ENCODE peak calls at places on chromosomes 7 and 10, in four cellular contexts. L, G, D and H are unnamed samples.

GRCh38 chr7:140542226-140542625 is 62.9 kb upstream of the MKRN1 start:
- DNase-seq in D (peak; percentile 80), L (no peak), G (no peak), H (no peak)

GRCh38 chr10:810351-810846 is 120.9 kb upstream of the DIP2C start:
- DNase-seq in G (peak; percentile 50), L (peak; percentile 88), D (no peak), H (no peak)

GRCh38 chr7:76338298-76339084 is 20.3 kb downstream of the YWHAG start:
- DNase-seq in G (no peak), D (no peak), L (no peak), H (no peak)

GRCh38 chr7:25959168-25959734 is 192.7 kb upstream of the NFE2L3 start:
- DNase-seq in L (no peak), G (peak; percentile 36), D (no peak), H (no peak)

GRCh38 chr10:102150970-102151773 is 1.0 kb upstream of the NOLC1 start:
- DNase-seq in D (no peak), L (no peak), G (no peak), H (no peak)

GRCh38 chr7:139777304-139777890 is 401 bp downstream of the HIPK2 start:
- DNase-seq in D (peak; percentile 59), G (peak; percentile 49), L (peak; percentile 69), H (peak; percentile 43)

GRCh38 chr10:103281753-103282152 is 4.8 kb downstream of the INA start:
- DNase-seq in D (no peak), L (peak; percentile 81), G (no peak), H (no peak)

GRCh38 chr10:48523212-48523819 is 81.6 kb downstream of the ARHGAP22 start:
- DNase-seq in G (no peak), L (peak; percentile 62), D (peak; percentile 46), H (peak; percentile 41)

GRCh38 chr7:154591544-154591943 is 411.4 kb downstream of the PAXIP1 start:
- DNase-seq in G (no peak), D (no peak), L (no peak), H (no peak)

GRCh38 chr7:51645298-51645697 is 328.7 kb upstream of the COBL start:
- DNase-seq in G (no peak), L (no peak), D (no peak), H (no peak)

GRCh38 chr10:86659721-86660438 is 5.5 kb downstream of the OPN4 start:
- DNase-seq in G (no peak), L (no peak), D (no peak), H (peak; percentile 62)

GRCh38 chr7:78497730-78498129 is 699.2 kb downstream of the PHTF2 start:
- DNase-seq in D (no peak), G (no peak), L (no peak), H (no peak)

GRCh38 chr10:6924166-6924565 is 344.1 kb upstream of the PRKCQ start:
- DNase-seq in D (no peak), L (no peak), G (no peak), H (no peak)

GRCh38 chr10:2121944-2122343 is 384.6 kb upstream of the ADARB2 start:
- DNase-seq in L (no peak), D (no peak), G (no peak), H (no peak)

GRCh38 chr10:130686680-130687300 is 550.6 kb downstream of the GLRX3 start:
- DNase-seq in D (no peak), G (no peak), L (peak; percentile 57), H (no peak)

GRCh38 chr10:46528675-46529615 is 27.5 kb downstream of the GPRIN2 start:
- DNase-seq in G (no peak), D (no peak), L (no peak), H (no peak)

GRCh38 chr10:131676046-131676445 is 224.8 kb upstream of the PPP2R2D start:
- DNase-seq in G (no peak), D (no peak), L (no peak), H (no peak)

GRCh38 chr10:132193907-132194552 is 7.3 kb downstream of the DPYSL4 start:
- DNase-seq in G (peak; percentile 6), L (peak; percentile 82), D (no peak), H (peak; percentile 26)

GRCh38 chr7:64849924-64850499 is 53.1 kb upstream of the ZNF273 start:
- DNase-seq in G (no peak), D (no peak), L (peak; percentile 0), H (no peak)

GRCh38 chr7:114212753-114213439 is 201.7 kb upstream of the FOXP2 start:
- DNase-seq in G (no peak), L (no peak), D (no peak), H (no peak)

GRCh38 chr7:159107052-159107892 is 37.4 kb downstream of the VIPR2 start:
- DNase-seq in L (no peak), D (no peak), G (no peak), H (no peak)

GRCh38 chr10:132701099-132701845 is 84.7 kb downstream of the NKX6-2 start:
- DNase-seq in D (peak; percentile 39), L (no peak), G (no peak), H (no peak)

GRCh38 chr10:125134483-125134848 is 25.9 kb downstream of the CTBP2 start:
- DNase-seq in L (no peak), G (no peak), D (no peak), H (peak; percentile 73)

GRCh38 chr10:73899401-73899780 is 11.5 kb upstream of the PLAU start:
- DNase-seq in G (no peak), L (no peak), D (no peak), H (no peak)

GRCh38 chr7:65731562-65732035 is 141.3 kb upstream of the VKORC1L1 start:
- DNase-seq in L (peak; percentile 64), G (no peak), D (no peak), H (peak; percentile 19)

GRCh38 chr7:78565784-78566183 is 767.2 kb downstream of the PHTF2 start:
- DNase-seq in D (no peak), G (no peak), L (no peak), H (no peak)

GRCh38 chr7:106277976-106278375 is 6.8 kb downstream of the NAMPT start:
- DNase-seq in G (no peak), L (no peak), D (no peak), H (no peak)

GRCh38 chr7:93944673-93945072 is 23.1 kb downstream of the GNG11 start:
- DNase-seq in L (no peak), D (no peak), G (no peak), H (no peak)

GRCh38 chr7:134905375-134905774 is 80.9 kb upstream of the AGBL3 start:
- DNase-seq in G (no peak), L (no peak), D (peak; percentile 51), H (no peak)

GRCh38 chr7:95642173-95642572 is 45.9 kb upstream of the PDK4 start:
- DNase-seq in L (no peak), D (no peak), G (no peak), H (no peak)

GRCh38 chr7:3520206-3520605 is 219.2 kb downstream of the SDK1 start:
- DNase-seq in G (no peak), L (peak; percentile 24), D (no peak), H (no peak)

GRCh38 chr10:28939352-28940157 is 262.2 kb downstream of the BAMBI start:
- DNase-seq in D (peak; percentile 94), G (no peak), L (peak; percentile 34), H (peak; percentile 62)

GRCh38 chr7:68063171-68063570 is 1066.5 kb downstream of the TYW1 start:
- DNase-seq in G (no peak), D (no peak), L (peak; percentile 29), H (peak; percentile 12)

GRCh38 chr10:489335-489734 is 200.1 kb downstream of the DIP2C start:
- DNase-seq in G (no peak), L (no peak), D (peak; percentile 19), H (no peak)

GRCh38 chr7:22574756-22575517 is 74.9 kb upstream of the STEAP1B start:
- DNase-seq in L (no peak), D (no peak), G (no peak), H (no peak)

GRCh38 chr10:117053548-117053947 is 48.6 kb upstream of the SHTN1 start:
- DNase-seq in G (no peak), L (no peak), D (no peak), H (no peak)

GRCh38 chr10:125822878-125823662 is at the start of the genes BCCIP and UROS:
- DNase-seq in D (peak; percentile 92), L (peak; percentile 95), G (peak; percentile 96), H (peak; percentile 97)

DNA sequence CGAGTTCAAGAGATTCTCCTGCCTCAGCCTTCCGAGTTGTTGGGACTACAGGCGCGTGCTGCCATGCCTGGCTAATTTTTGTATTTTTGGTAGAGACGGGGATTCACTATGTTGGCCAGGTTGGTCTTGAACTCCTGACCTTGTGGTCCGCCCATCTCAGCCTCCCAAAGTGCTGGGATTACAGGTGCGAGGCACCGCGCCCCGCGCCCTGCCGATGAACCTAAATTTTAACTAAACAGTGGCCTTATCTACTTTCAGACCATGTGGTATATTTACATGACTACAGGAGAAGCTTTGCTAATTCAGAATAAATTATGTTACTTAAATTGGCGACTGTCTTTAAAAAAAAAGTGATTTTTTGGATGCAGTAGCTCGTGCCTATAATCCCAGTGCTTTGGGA is 9.2 kb downstream of the SIRT1 start:
- DNase-seq in D (no peak), L (no peak), G (no peak), H (no peak)
- H3K36me3 ChIP-seq in D (peaks cover 61% of the 10 kb centered on the region), L (peaks cover 72% of the 10 kb centered on the region), G (peaks cover 99% of the 10 kb centered on the region), H (no peaks in the 10 kb centered on the region)

GRCh38 chr7:136087881-136088280 is 110.7 kb upstream of the MTPN start:
- DNase-seq in L (no peak), D (no peak), G (no peak), H (no peak)

GRCh38 chr7:136086712-136087111 is 109.6 kb upstream of the MTPN start:
- DNase-seq in D (peak; percentile 60), L (peak; percentile 71), G (peak; percentile 44), H (peak; percentile 73)
- H3K4me3 ChIP-seq in D (peak overlapping the region; percentile 9), L (no peak overlapping the region), G (no peak overlapping the region), H (peak overlapping the region; percentile 32)

GRCh38 chr7:71659622-71660021 is 527.7 kb downstream of the GALNT17 start:
- DNase-seq in G (no peak), L (no peak), D (no peak), H (no peak)

GRCh38 chr7:71661671-71662224 is 529.8 kb downstream of the GALNT17 start:
- DNase-seq in G (no peak), D (no peak), L (no peak), H (no peak)

GRCh38 chr7:71652551-71652950 is 520.6 kb downstream of the GALNT17 start:
- DNase-seq in L (no peak), G (no peak), D (no peak), H (no peak)

DNA sequence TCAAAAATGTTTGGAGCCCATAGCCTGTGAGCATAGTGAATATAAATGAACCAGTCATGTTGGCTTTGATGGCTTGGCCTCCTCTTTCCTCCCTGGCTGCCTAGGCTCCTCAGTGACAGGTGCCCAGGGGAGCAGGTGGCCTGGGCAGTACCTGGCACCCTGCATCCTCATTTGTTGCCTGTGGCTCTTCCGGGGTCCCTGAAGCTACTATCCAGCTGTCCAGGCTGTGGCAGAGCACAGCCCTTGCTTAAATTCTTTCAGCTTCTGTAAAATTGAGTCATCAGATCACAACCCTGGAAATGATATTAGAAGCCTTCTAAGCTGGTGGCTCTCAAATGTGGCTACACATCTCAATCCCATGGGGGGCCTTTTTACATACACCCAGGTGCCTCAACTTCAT is 525.4 kb downstream of the GALNT17 start:
- DNase-seq in L (no peak), D (no peak), G (no peak), H (no peak)
- H3K4me1 ChIP-seq in L (no peaks in the 10 kb centered on the region), D (no peaks in the 10 kb centered on the region), G (no peaks in the 10 kb centered on the region), H (no peaks in the 10 kb centered on the region)

GRCh38 chr7:84845971-84846370 is 340.9 kb downstream of the SEMA3D start:
- DNase-seq in D (no peak), G (no peak), L (no peak), H (no peak)

GRCh38 chr7:84841809-84842208 is 345.0 kb downstream of the SEMA3D start:
- DNase-seq in D (no peak), G (no peak), L (no peak), H (no peak)

GRCh38 chr7:84847790-84848189 is 339.1 kb downstream of the SEMA3D start:
- DNase-seq in D (no peak), G (no peak), L (no peak), H (no peak)

GRCh38 chr7:84847038-84847437 is 339.8 kb downstream of the SEMA3D start:
- DNase-seq in G (no peak), L (no peak), D (no peak), H (no peak)

GRCh38 chr7:84844771-84845170 is 342.1 kb downstream of the SEMA3D start:
- DNase-seq in G (no peak), D (no peak), L (no peak), H (no peak)
- H3K36me3 ChIP-seq in G (no peaks in the 10 kb centered on the region), D (no peaks in the 10 kb centered on the region), L (no peaks in the 10 kb centered on the region), H (no peaks in the 10 kb centered on the region)